ENCODE peak calls at places on chromosomes 13 and 19, in five cellular contexts. Z is stimulated activated CD4-positive, alpha-beta T cell treated with anti-CD3 and anti-CD28 coated beads, Interleukin-2, amount 100 ng/mL, for 24 hours; K is fibroblast of lung; L is anterior cingulate cortex; S is activated naive CD8-positive, alpha-beta T cell treated with anti-CD3 and anti-CD28 coated beads, Interleukin-2, amount 50 U/mL, for 24 hours. M is an unnamed sample.
A peak's percentile ranks its signal among the peaks of the same experiment; 100 is the strongest.

GRCh38 chr13:41589434-41589833 is 132.1 kb downstream of the RGCC start:
- DNase-seq in L (no peak), S (no peak), Z (no peak), K (no peak), M (no peak)

GRCh38 chr13:93745884-93746283 is 519.3 kb downstream of the GPC6 start:
- DNase-seq in S (no peak), Z (no peak), L (no peak), K (peak; percentile 70), M (no peak)

GRCh38 chr19:43622070-43622469 is 2.6 kb upstream of the ZNF428 start:
- DNase-seq in K (no peak), Z (no peak), S (no peak), L (no peak), M (no peak)

GRCh38 chr13:41461527-41462124 is 4.3 kb downstream of the RGCC start:
- DNase-seq in L (no peak), K (no peak), S (no peak), Z (no peak), M (no peak)

GRCh38 chr13:45718063-45718462 is 15.9 kb downstream of the CBY2 start:
- DNase-seq in K (peak; percentile 15), S (no peak), L (no peak), Z (no peak), M (no peak)

GRCh38 chr19:33064778-33065550 is at the start of gene RHPN2:
- DNase-seq in Z (peak; percentile 60), K (peak; percentile 66), L (peak; percentile 5), S (peak; percentile 73), M (no peak)

GRCh38 chr13:93435651-93436050 is 209.0 kb downstream of the GPC6 start:
- DNase-seq in K (no peak), S (no peak), L (no peak), Z (no peak), M (no peak)

GRCh38 chr19:48491793-48492123 is 19.9 kb downstream of the LMTK3 start:
- DNase-seq in L (no peak), K (no peak), S (no peak), Z (no peak), M (no peak)

GRCh38 chr13:111972261-111972780 is 94.6 kb upstream of the SOX1 start:
- DNase-seq in S (no peak), K (no peak), Z (no peak), L (no peak), M (no peak)

GRCh38 chr19:18414504-18415176 is 4.6 kb upstream of the SSBP4 start:
- DNase-seq in S (no peak), K (no peak), L (no peak), Z (no peak), M (no peak)

GRCh38 chr19:53771133-53771532 is 53.0 kb downstream of the NLRP12 start:
- DNase-seq in S (no peak), K (no peak), L (no peak), Z (no peak), M (no peak)

GRCh38 chr19:40590464-40591265 is 10.5 kb upstream of the LTBP4 start:
- DNase-seq in S (no peak), L (no peak), Z (no peak), K (no peak), M (no peak)

GRCh38 chr13:70391678-70392077 is 283.4 kb upstream of the KLHL1 start:
- DNase-seq in Z (no peak), S (no peak), K (no peak), L (no peak), M (no peak)

GRCh38 chr13:83941669-83942335 is 59.5 kb upstream of the SLITRK1 start:
- DNase-seq in L (no peak), K (peak; percentile 21), Z (no peak), S (no peak), M (no peak)

GRCh38 chr19:39858541-39858940 is 12.4 kb upstream of the FBL start:
- DNase-seq in L (peak; percentile 52), K (peak; percentile 14), Z (no peak), S (no peak), M (no peak)

GRCh38 chr13:78806457-78806856 is 147.5 kb upstream of the OBI1 start:
- DNase-seq in Z (no peak), L (no peak), S (no peak), K (no peak), M (no peak)

GRCh38 chr19:11821474-11821873 is 7.4 kb downstream of the ZNF440 start:
- DNase-seq in S (no peak), K (peak; percentile 31), Z (no peak), L (no peak), M (no peak)

GRCh38 chr19:48330012-48330681 is 4.8 kb downstream of the EMP3 start:
- DNase-seq in L (peak; percentile 86), Z (peak; percentile 83), K (peak; percentile 48), S (peak; percentile 81), M (no peak)

GRCh38 chr19:28619842-28620429 is 593.0 kb downstream of the UQCRFS1 start:
- DNase-seq in S (no peak), L (no peak), Z (no peak), K (no peak), M (no peak)

GRCh38 chr19:5038631-5039271 is 69.8 kb downstream of the KDM4B start:
- DNase-seq in S (peak; percentile 33), L (no peak), Z (no peak), K (no peak), M (no peak)

GRCh38 chr13:73698859-73699258 is 435.3 kb downstream of the KLF12 start:
- DNase-seq in S (no peak), K (peak; percentile 36), Z (no peak), L (no peak), M (no peak)

GRCh38 chr13:80116107-80116506 is 224.8 kb downstream of the SPRY2 start:
- DNase-seq in Z (no peak), K (peak; percentile 86), L (no peak), S (no peak), M (no peak)

GRCh38 chr19:54792814-54793213 is 10.6 kb upstream of the KIR2DL4 start:
- DNase-seq in L (no peak), K (no peak), S (no peak), Z (no peak), M (no peak)

GRCh38 chr13:72506706-72507105 is 220.7 kb downstream of the MZT1 start:
- DNase-seq in S (no peak), Z (no peak), K (no peak), L (no peak), M (no peak)